ENCODE peak calls at places on chromosomes 4 and X, in six cellular contexts. H is H1, O is A549, N is GM12865, I is cardiac muscle cell, M is kidney. S is an unnamed sample.

GRCh38 chr4:174023641-174024040 is 259.8 kb downstream of the FBXO8 start:
- DNase-seq in H (no peak), O (no peak), N (no peak), I (no peak), M (no peak), S (no peak)

GRCh38 chr4:108311313-108311712 is 142.6 kb upstream of the LEF1 start:
- DNase-seq in H (no peak), O (no peak), N (no peak), I (no peak), M (no peak), S (no peak)

GRCh38 chrX:93673869-93674271 is at the start of gene FAM133A:
- DNase-seq in H (no peak), O (no peak), N (no peak), I (peak), M (no peak), S (no peak)

GRCh38 chr4:6987566-6987920 is 55.6 kb upstream of the TADA2B start:
- DNase-seq in H (no peak), O (no peak), N (no peak), I (peak), M (no peak), S (no peak)

GRCh38 chr4:89708903-89709361 is 128.0 kb downstream of the SNCA start:
- DNase-seq in H (no peak), O (no peak), N (no peak), I (peak), M (no peak), S (no peak)

GRCh38 chr4:56958111-56958517 is 19.3 kb downstream of the NOA1 start:
- DNase-seq in H (no peak), O (no peak), N (no peak), I (no peak), M (peak), S (peak)

GRCh38 chr4:106522839-106523238 is 154.3 kb upstream of the GIMD1 start:
- DNase-seq in H (no peak), O (no peak), N (no peak), I (no peak), M (no peak), S (no peak)

GRCh38 chr4:14897217-14897616 is 105.1 kb upstream of the CPEB2 start:
- DNase-seq in H (no peak), O (peak), N (no peak), I (no peak), M (no peak), S (no peak)

GRCh38 chr4:2472187-2472586 is 3.3 kb downstream of the RNF4 start:
- DNase-seq in H (no peak), O (no peak), N (no peak), I (no peak), M (peak), S (no peak)

GRCh38 chr4:566035-566434 is 10.1 kb downstream of the TMEM271 start:
- DNase-seq in H (no peak), O (no peak), N (no peak), I (no peak), M (peak), S (no peak)

GRCh38 chr4:66202870-66203269 is 532.6 kb upstream of the EPHA5 start:
- DNase-seq in H (no peak), O (no peak), N (no peak), I (no peak), M (no peak), S (no peak)

GRCh38 chr4:130668859-130669258 is 1572.9 kb downstream of the C4orf33 start:
- DNase-seq in H (no peak), O (no peak), N (no peak), I (no peak), M (no peak), S (no peak)

GRCh38 chr4:16082424-16083216 is 1.2 kb downstream of the PROM1 start:
- DNase-seq in H (peak), O (peak), N (no peak), I (peak), M (peak), S (peak)

GRCh38 chr4:89245459-89245858 is 62.1 kb downstream of the GPRIN3 start:
- DNase-seq in H (no peak), O (no peak), N (no peak), I (no peak), M (no peak), S (no peak)

GRCh38 chr4:22203436-22204011 is 255.0 kb upstream of the KCNIP4 start:
- DNase-seq in H (no peak), O (no peak), N (peak), I (no peak), M (no peak), S (no peak)

GRCh38 chrX:10750581-10750980 is 130.2 kb upstream of the MID1 start:
- DNase-seq in H (no peak), O (no peak), N (no peak), I (no peak), M (no peak), S (no peak)

GRCh38 chr4:56530269-56531148 is 24.9 kb downstream of the ARL9 start:
- DNase-seq in H (peak), O (peak), N (peak), I (peak), M (peak), S (peak)

GRCh38 chr4:24583451-24584174 is 741 bp downstream of the DHX15 start:
- DNase-seq in H (peak), O (peak), N (peak), I (peak), M (peak), S (peak)

GRCh38 chr4:115950806-115951205 is 837.4 kb upstream of the NDST4 start:
- DNase-seq in H (no peak), O (no peak), N (no peak), I (no peak), M (no peak), S (no peak)

GRCh38 chr4:26326791-26327190 is 6.0 kb downstream of the RBPJ start:
- DNase-seq in H (no peak), O (no peak), N (no peak), I (no peak), M (no peak), S (no peak)

GRCh38 chr4:188665466-188665865 is 526.2 kb downstream of the TRIML1 start:
- DNase-seq in H (no peak), O (no peak), N (no peak), I (no peak), M (no peak), S (no peak)

GRCh38 chr4:176538217-176538925 is 218.6 kb downstream of the SPCS3 start:
- DNase-seq in H (no peak), O (peak), N (no peak), I (no peak), M (no peak), S (no peak)

GRCh38 chr4:106444557-106444956 is 76.0 kb upstream of the GIMD1 start:
- DNase-seq in H (no peak), O (no peak), N (no peak), I (no peak), M (no peak), S (no peak)

GRCh38 chr4:154612472-154613414 is at the start of gene FGG:
- DNase-seq in H (no peak), O (no peak), N (no peak), I (no peak), M (no peak), S (no peak)

GRCh38 chr4:152849350-152849749 is 69.6 kb downstream of the ARFIP1 start:
- DNase-seq in H (no peak), O (no peak), N (no peak), I (no peak), M (no peak), S (no peak)

GRCh38 chrX:9825129-9825865 is 39.1 kb downstream of the SHROOM2 start:
- DNase-seq in H (no peak), O (no peak), N (no peak), I (no peak), M (no peak), S (no peak)

GRCh38 chr4:108193891-108194672 is 25.4 kb upstream of the LEF1 start:
- DNase-seq in H (no peak), O (no peak), N (no peak), I (no peak), M (no peak), S (no peak)

GRCh38 chrX:77398341-77398740 is 48.8 kb upstream of the FGF16 start:
- DNase-seq in H (no peak), O (no peak), N (no peak), I (no peak), M (no peak), S (no peak)

GRCh38 chr4:126405369-126405982 is 1090.7 kb downstream of the FAT4 start:
- DNase-seq in H (no peak), O (no peak), N (peak), I (peak), M (no peak), S (no peak)
- TF ChIP-seq CTCF in H (peak), O (no peak), N (peak), I (peak), M (peak), S (peak)

GRCh38 chrX:40078489-40079288 is 19.1 kb downstream of the BCOR start:
- DNase-seq in H (no peak), O (no peak), N (no peak), I (no peak), M (no peak), S (no peak)

GRCh38 chrX:40077906-40078305 is 19.9 kb downstream of the BCOR start:
- DNase-seq in H (no peak), O (no peak), N (no peak), I (no peak), M (no peak), S (no peak)

GRCh38 chrX:40080896-40081678 is 16.7 kb downstream of the BCOR start:
- DNase-seq in H (no peak), O (no peak), N (no peak), I (no peak), M (no peak), S (no peak)

GRCh38 chrX:40081679-40082068 is 16.1 kb downstream of the BCOR start:
- DNase-seq in H (no peak), O (no peak), N (no peak), I (no peak), M (no peak), S (no peak)

DNA sequence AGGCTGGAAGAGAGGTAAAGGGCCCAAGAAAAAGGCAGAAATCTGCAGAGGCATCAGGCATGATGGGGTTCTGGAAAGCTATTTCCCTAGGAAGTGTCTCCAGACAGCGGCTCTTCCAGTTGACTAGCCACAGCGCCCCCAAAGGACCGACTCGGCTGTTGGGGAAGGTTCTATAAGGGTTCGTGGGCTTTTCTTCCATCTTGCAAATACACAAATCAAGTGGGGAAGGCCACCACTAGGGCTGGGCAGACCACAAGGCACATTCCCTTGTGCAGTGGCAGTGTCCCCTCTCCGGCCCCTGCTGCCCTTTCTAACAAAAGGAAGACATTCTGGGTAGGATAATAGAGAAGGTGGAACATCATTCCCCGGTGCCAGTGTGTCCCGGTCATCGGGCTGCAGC is 18.2 kb downstream of the BCOR start:
- DNase-seq in H (no peak), O (no peak), N (no peak), I (no peak), M (peak), S (no peak)
- TF ChIP-seq CTCF in H (peak), O (no peak), N (no peak), I (no peak), M (no peak), S (no peak)

GRCh38 chr4:5051210-5051691 is at the start of gene STK32B:
- DNase-seq in H (peak), O (peak), N (peak), I (peak), M (peak), S (peak)
- TF ChIP-seq CTCF in H (no peak), O (no peak), N (no peak), I (no peak), M (no peak), S (no peak)

GRCh38 chr4:80990851-80991250 is 39.7 kb upstream of the BMP3 start:
- DNase-seq in H (no peak), O (no peak), N (peak), I (no peak), M (no peak), S (no peak)
- TF ChIP-seq CTCF in H (no peak), O (no peak), N (no peak), I (no peak), M (no peak), S (no peak)

GRCh38 chrX:103524747-103525146 is 5.5 kb upstream of the RAB40A start:
- DNase-seq in H (no peak), O (no peak), N (no peak), I (no peak), M (no peak), S (no peak)

GRCh38 chrX:103531002-103531401 is 11.7 kb upstream of the RAB40A start:
- DNase-seq in H (no peak), O (no peak), N (no peak), I (no peak), M (no peak), S (no peak)

GRCh38 chrX:103530540-103530939 is 11.3 kb upstream of the RAB40A start:
- DNase-seq in H (no peak), O (no peak), N (no peak), I (no peak), M (no peak), S (no peak)

GRCh38 chrX:103533428-103534216 is 14.3 kb upstream of the RAB40A start:
- DNase-seq in H (peak), O (peak), N (peak), I (peak), M (peak), S (peak)

GRCh38 chrX:103529550-103529949 is 10.3 kb upstream of the RAB40A start:
- DNase-seq in H (no peak), O (no peak), N (no peak), I (no peak), M (no peak), S (no peak)
- TF ChIP-seq CTCF in H (no peak), O (no peak), N (no peak), I (no peak), M (no peak), S (no peak)

GRCh38 chr4:143184503-143185252 is at the start of gene USP38:
- DNase-seq in H (peak), O (peak), N (peak), I (peak), M (peak), S (peak)
- TF ChIP-seq CTCF in H (no peak), O (no peak), N (peak), I (no peak), M (peak), S (no peak)

DNA sequence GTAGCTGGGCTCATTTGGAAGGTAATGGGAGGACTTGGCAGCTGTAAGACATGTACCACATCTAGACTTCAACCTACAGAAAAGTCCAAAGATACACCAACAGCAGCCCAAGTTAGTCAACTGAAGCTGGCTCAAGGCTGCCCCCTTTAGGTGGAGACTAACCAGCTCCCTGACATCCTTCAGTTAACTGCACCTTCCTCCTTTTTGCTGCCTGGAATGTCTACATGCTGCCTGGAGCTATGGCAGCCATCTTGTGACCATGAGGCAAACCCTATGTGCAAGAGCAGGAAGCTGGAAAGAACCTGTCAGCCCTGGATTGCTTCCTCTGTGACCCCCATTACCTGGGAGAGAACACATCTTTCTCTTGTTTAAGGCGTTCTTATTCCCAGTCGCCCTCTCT is 25.8 kb downstream of the ARSD start:
- DNase-seq in H (no peak), O (no peak), N (no peak), I (no peak), M (no peak), S (no peak)
- TF ChIP-seq CTCF in H (no peak), O (no peak), N (no peak), I (no peak), M (no peak), S (no peak)

GRCh38 chrX:31461266-31461665 is 389.4 kb upstream of the FTHL17 start:
- DNase-seq in H (no peak), O (no peak), N (no peak), I (no peak), M (no peak), S (no peak)
- TF ChIP-seq CTCF in H (no peak), O (no peak), N (no peak), I (no peak), M (no peak), S (no peak)

DNA sequence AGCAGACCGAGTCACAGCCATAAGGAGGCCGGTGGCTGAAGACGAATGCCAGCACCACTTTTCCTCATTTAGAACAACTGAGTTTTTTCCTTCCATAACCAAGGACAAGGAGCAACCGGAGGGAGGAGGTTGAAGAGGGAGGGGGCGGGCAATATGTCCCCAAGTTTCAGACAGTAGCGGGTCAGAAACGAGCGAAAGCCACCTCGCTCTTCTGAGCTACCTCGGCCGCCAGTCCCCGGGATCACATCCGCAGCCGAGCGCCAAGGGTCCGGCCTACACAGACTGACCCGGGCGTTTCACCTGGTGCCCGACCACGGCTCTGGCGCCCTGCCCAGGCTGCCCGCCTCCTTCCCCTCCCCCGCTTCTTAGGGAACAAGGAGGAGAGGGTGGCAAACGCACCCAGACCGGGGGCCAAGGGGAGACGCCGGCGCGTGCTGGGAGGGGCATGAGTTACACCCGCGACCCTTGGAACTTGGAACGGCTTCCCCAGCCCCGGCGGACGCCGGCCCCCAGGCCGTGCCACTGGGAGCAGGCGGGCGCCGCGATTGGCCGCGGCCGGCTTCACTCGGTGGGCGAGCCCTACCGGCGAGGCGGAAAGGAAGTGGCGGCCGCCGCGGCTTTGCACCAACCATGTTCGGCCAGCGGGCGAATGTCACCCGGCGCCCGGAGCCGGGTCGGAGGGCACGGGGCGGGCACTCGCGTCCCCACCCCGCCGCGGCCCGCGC is 1.6 kb downstream of the IRF2 start:
- DNase-seq in H (peak), O (peak), N (peak), I (peak), M (peak), S (peak)
- TF ChIP-seq CTCF in H (no peak), O (no peak), N (no peak), I (no peak), M (no peak), S (peak)

GRCh38 chr4:123661080-123661737 is 264.6 kb downstream of the SPRY1 start:
- DNase-seq in H (no peak), O (peak), N (no peak), I (peak), M (no peak), S (no peak)
- TF ChIP-seq CTCF in H (no peak), O (peak), N (peak), I (peak), M (peak), S (peak)

S was measured in lower lobe of right lung.